ENCODE peak calls at places on chromosomes 3 and 15, in seven cellular contexts. N is fibroblast of lung, O is GM20000, E is NCI-H446, V is NCI-H1417, X is activated gamma-delta T cell treated with Interleukin-2 at 50 U/mL for 16 hours, W is renal cortical epithelial cell. U is an unnamed sample.

GRCh38 chr3:140580746-140581145 is 97.1 kb upstream of the TRIM42 start:
- DNase-seq in N (no peak), O (no peak), E (no peak), V (no peak), X (no peak), W (peak; percentile 94), U (no peak)

GRCh38 chr3:64595253-64595694 is 92.5 kb downstream of the ADAMTS9 start:
- DNase-seq in N (peak; percentile 97), O (no peak), E (no peak), V (no peak), X (no peak), W (peak; percentile 77), U (no peak)

GRCh38 chr3:14780927-14781507 is 37.7 kb upstream of the FGD5 start:
- DNase-seq in N (peak; percentile 64), O (peak; percentile 81), E (no peak), V (no peak), X (no peak), W (peak; percentile 54), U (no peak)

GRCh38 chr3:9976736-9977709 is 9.6 kb downstream of the EMC3 start:
- DNase-seq in N (peak; percentile 99), O (no peak), E (no peak), V (no peak), X (no peak), W (peak; percentile 99), U (no peak)

GRCh38 chr15:99029358-99029871 is 21.8 kb upstream of the PGPEP1L start:
- DNase-seq in N (no peak), O (no peak), E (no peak), V (no peak), X (no peak), W (no peak), U (no peak)

GRCh38 chr15:101450561-101451145 is 38.9 kb downstream of the PCSK6 start:
- DNase-seq in N (no peak), O (no peak), E (no peak), V (no peak), X (no peak), W (no peak), U (no peak)

GRCh38 chr3:193910886-193911738 is 224.8 kb upstream of the HES1 start:
- DNase-seq in N (no peak), O (no peak), E (no peak), V (no peak), X (peak; percentile 19), W (no peak), U (no peak)

GRCh38 chr3:63588897-63589296 is 63.6 kb upstream of the SNTN start:
- DNase-seq in N (no peak), O (no peak), E (no peak), V (no peak), X (no peak), W (no peak), U (no peak)

GRCh38 chr3:121883507-121883906 is 10.7 kb upstream of the SLC15A2 start:
- DNase-seq in N (peak; percentile 27), O (peak; percentile 5), E (peak; percentile 4), V (no peak), X (no peak), W (peak; percentile 34), U (peak; percentile 18)